ENCODE peak calls at places on chromosome 2, in seven cellular contexts. X, I, Z, P, A, M and Y are unnamed samples.

GRCh38 chr2:172513524-172513900 is 42.4 kb upstream of the PDK1 start:
- DNase-seq in X (no peak), Z (no peak), P (no peak), I (no peak), A (no peak), M (no peak), Y (no peak)

GRCh38 chr2:64661770-64662169 is 8.1 kb upstream of the SERTAD2 start:
- DNase-seq in P (no peak), Z (no peak), A (no peak), M (no peak), I (no peak), X (no peak), Y (no peak)

GRCh38 chr2:113103958-113104627 is 23.3 kb upstream of the IL1RN start:
- DNase-seq in A (no peak), I (no peak), Z (no peak), M (no peak), P (no peak), X (no peak), Y (no peak)

GRCh38 chr2:190179754-190180312 is 117.3 kb upstream of the MSTN start:
- DNase-seq in A (no peak), X (no peak), Z (no peak), I (no peak), M (no peak), P (no peak), Y (no peak)

GRCh38 chr2:236262238-236262637 is 2.0 kb downstream of the ASB18 start:
- DNase-seq in I (no peak), Z (no peak), A (no peak), P (no peak), X (no peak), M (no peak), Y (no peak)

GRCh38 chr2:65436825-65437221 is 4.4 kb upstream of the SPRED2 start:
- DNase-seq in Z (no peak), I (no peak), M (no peak), A (peak), X (no peak), P (no peak), Y (peak)

GRCh38 chr2:195486987-195487644 is 169.9 kb upstream of the SLC39A10 start:
- DNase-seq in A (no peak), X (peak), Z (peak), I (peak), M (no peak), P (no peak), Y (peak)

GRCh38 chr2:128457716-128458115 is 139.0 kb upstream of the HS6ST1 start:
- DNase-seq in M (no peak), A (no peak), X (no peak), P (no peak), Z (no peak), I (no peak), Y (no peak)

GRCh38 chr2:127157114-127157513 is 50.2 kb upstream of the BIN1 start:
- DNase-seq in A (no peak), Z (no peak), I (no peak), P (no peak), X (no peak), M (no peak), Y (no peak)

GRCh38 chr2:1993711-1994682 is 249.7 kb upstream of the PXDN start:
- DNase-seq in Z (no peak), I (no peak), P (no peak), X (no peak), A (no peak), M (no peak), Y (no peak)

GRCh38 chr2:109400102-109400501 is 213.7 kb downstream of the SEPTIN10 start:
- DNase-seq in Z (no peak), I (no peak), P (no peak), X (no peak), A (no peak), M (no peak), Y (no peak)

GRCh38 chr2:27102329-27102728 is 15.8 kb downstream of the KHK start:
- DNase-seq in X (no peak), M (no peak), I (no peak), Z (no peak), A (no peak), P (no peak), Y (no peak)

GRCh38 chr2:120390381-120391055 is 44.6 kb downstream of the INHBB start:
- DNase-seq in P (no peak), I (no peak), Z (no peak), M (no peak), X (no peak), A (no peak), Y (no peak)

GRCh38 chr2:240655931-240656886 is 26.5 kb downstream of the AQP12B start:
- DNase-seq in P (no peak), A (peak), X (peak), Z (no peak), M (no peak), I (no peak), Y (no peak)

GRCh38 chr2:241002275-241003046 is 4.0 kb downstream of the SNED1 start:
- DNase-seq in X (no peak), P (no peak), Z (no peak), M (no peak), I (no peak), A (no peak), Y (no peak)

GRCh38 chr2:229118336-229118735 is 152.8 kb downstream of the PID1 start:
- DNase-seq in Z (no peak), X (no peak), I (no peak), P (no peak), A (no peak), M (no peak), Y (no peak)

GRCh38 chr2:225002039-225002655 is 40.1 kb downstream of the DOCK10 start:
- DNase-seq in P (peak), Z (peak), X (peak), A (peak), M (peak), I (peak), Y (peak)

GRCh38 chr2:235055891-235056516 is 104.2 kb downstream of the SH3BP4 start:
- DNase-seq in I (peak), X (no peak), P (peak), Z (peak), A (no peak), M (no peak), Y (peak)

GRCh38 chr2:58483307-58483706 is 242.2 kb upstream of the FANCL start:
- DNase-seq in P (no peak), Z (no peak), A (no peak), X (no peak), M (no peak), I (no peak), Y (no peak)

GRCh38 chr2:227774011-227774624 is 28.4 kb downstream of the SCYGR8 start:
- DNase-seq in I (peak), X (no peak), P (peak), Z (peak), M (peak), A (no peak), Y (no peak)

GRCh38 chr2:48120759-48121242 is 214.5 kb upstream of the FBXO11 start:
- DNase-seq in M (no peak), A (no peak), P (no peak), Z (no peak), I (no peak), X (no peak), Y (peak)

GRCh38 chr2:166246901-166247300 is 119.1 kb upstream of the SCN1A start:
- DNase-seq in X (no peak), I (no peak), P (no peak), M (no peak), A (no peak), Z (no peak), Y (no peak)

GRCh38 chr2:20496477-20496876 is 49.6 kb downstream of the RHOB start:
- DNase-seq in Z (no peak), M (no peak), X (no peak), I (peak), A (no peak), P (no peak), Y (no peak)

GRCh38 chr2:223563462-223563861 is 38.7 kb downstream of the SCG2 start:
- DNase-seq in A (no peak), Z (peak), I (peak), X (peak), M (no peak), P (peak), Y (peak)

GRCh38 chr2:55861733-55862132 is 61.8 kb downstream of the EFEMP1 start:
- DNase-seq in Z (no peak), M (no peak), A (no peak), I (no peak), P (no peak), X (peak), Y (no peak)

GRCh38 chr2:77999376-77999775 is 477.2 kb upstream of the LRRTM4 start:
- DNase-seq in Z (no peak), A (no peak), P (no peak), I (no peak), X (no peak), M (no peak), Y (no peak)

GRCh38 chr2:77016481-77016880 is 505.7 kb downstream of the LRRTM4 start:
- DNase-seq in I (no peak), M (no peak), Z (no peak), P (no peak), A (no peak), X (no peak), Y (no peak)

GRCh38 chr2:205364261-205364660 is 318.0 kb upstream of the NRP2 start:
- DNase-seq in A (no peak), M (no peak), I (no peak), P (no peak), Z (peak), X (no peak), Y (no peak)

GRCh38 chr2:48912110-48912509 is 156.6 kb upstream of the LHCGR start:
- DNase-seq in Z (peak), X (no peak), A (no peak), I (no peak), P (no peak), M (no peak), Y (peak)

GRCh38 chr2:73174941-73175662 is 27.3 kb upstream of the NOTO start:
- DNase-seq in Z (no peak), A (no peak), M (no peak), P (no peak), I (no peak), X (no peak), Y (peak)

GRCh38 chr2:175363719-175364118 is 182.2 kb upstream of the ATP5MC3 start:
- DNase-seq in X (no peak), I (no peak), M (no peak), A (no peak), P (no peak), Z (no peak), Y (no peak)

GRCh38 chr2:86274265-86274917 is 63.0 kb downstream of the REEP1 start:
- DNase-seq in A (peak), P (no peak), Z (peak), X (peak), M (peak), I (peak), Y (no peak)

GRCh38 chr2:238135601-238136150 is 2.8 kb upstream of the KLHL30 start:
- DNase-seq in Z (no peak), P (no peak), M (no peak), A (no peak), I (no peak), X (no peak), Y (no peak)

GRCh38 chr2:238139141-238139840 is 823 bp downstream of the KLHL30 start:
- DNase-seq in P (no peak), Z (no peak), I (no peak), A (no peak), M (peak), X (no peak), Y (peak)

GRCh38 chr2:238137885-238138284 is 583 bp upstream of the KLHL30 start:
- DNase-seq in P (no peak), X (no peak), Z (no peak), A (no peak), I (no peak), M (no peak), Y (no peak)

GRCh38 chr2:238138331-238139102 is at the start of gene KLHL30:
- DNase-seq in M (no peak), A (no peak), Z (no peak), I (no peak), P (no peak), X (no peak), Y (no peak)

DNA sequence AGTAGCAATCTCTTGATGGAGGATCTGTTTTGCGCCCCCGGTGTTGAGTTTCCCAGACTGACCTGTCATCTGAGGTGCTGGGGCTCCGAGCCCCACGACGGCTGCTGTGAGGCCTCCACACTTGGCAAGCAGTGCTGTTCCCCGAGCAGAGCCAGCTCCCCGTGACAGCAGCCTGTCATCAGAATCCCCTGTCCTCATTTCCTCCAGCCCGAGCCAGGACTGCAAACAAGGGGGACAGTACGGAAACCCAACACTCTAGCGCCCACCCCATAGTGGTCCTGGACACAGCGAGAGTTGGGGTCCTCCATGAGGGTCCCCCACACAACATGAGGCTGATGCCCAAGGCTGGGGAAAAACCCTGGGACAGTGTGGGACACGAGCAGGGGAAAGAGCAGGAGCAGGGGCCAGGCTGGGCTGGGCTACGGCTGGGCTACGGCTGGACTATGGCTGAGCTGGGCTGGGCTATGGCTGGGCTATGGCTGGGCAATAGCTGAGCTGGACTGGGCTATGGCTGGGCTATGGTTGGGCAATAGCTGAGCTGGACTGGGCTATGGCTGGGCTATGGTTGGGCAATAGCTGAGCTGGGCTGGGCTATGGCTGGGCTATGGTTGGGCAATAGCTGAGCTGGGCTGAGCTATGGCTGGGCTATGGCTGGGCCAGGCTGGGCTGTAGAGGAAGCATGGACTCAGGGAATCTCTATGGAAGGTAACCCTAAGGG is 1.5 kb upstream of the KLHL30 start:
- DNase-seq in I (no peak), Z (peak), P (peak), M (no peak), A (no peak), X (peak), Y (no peak)
- TF ChIP-seq CEBPB in I (no peak), Z (peak), P (peak), M (peak), A (no peak), X (peak), Y (peak)

DNA sequence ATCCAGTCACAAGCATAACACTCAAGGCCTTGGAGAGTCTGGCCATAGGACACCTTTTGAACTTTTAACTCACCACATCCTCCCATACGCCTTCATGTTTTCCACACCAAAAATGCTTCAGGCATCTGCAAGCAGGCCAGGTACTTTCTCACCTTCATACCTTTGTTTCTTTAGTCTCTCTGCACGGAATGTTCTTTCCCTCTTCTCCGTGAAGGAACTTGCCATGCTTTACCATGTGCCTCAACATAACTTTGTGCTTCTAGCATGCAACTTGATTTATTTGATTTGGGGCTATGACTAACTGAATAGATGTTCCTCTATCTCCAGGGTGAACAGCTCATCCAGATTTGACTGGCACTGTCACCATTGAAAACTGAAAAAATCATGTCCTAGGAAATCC is 141.7 kb upstream of the ACVR2A start:
- DNase-seq in M (no peak), A (no peak), I (no peak), P (no peak), Z (no peak), X (no peak), Y (no peak)
- TF ChIP-seq CEBPB in M (no peak), A (no peak), I (no peak), P (no peak), Z (no peak), X (no peak), Y (no peak)

DNA sequence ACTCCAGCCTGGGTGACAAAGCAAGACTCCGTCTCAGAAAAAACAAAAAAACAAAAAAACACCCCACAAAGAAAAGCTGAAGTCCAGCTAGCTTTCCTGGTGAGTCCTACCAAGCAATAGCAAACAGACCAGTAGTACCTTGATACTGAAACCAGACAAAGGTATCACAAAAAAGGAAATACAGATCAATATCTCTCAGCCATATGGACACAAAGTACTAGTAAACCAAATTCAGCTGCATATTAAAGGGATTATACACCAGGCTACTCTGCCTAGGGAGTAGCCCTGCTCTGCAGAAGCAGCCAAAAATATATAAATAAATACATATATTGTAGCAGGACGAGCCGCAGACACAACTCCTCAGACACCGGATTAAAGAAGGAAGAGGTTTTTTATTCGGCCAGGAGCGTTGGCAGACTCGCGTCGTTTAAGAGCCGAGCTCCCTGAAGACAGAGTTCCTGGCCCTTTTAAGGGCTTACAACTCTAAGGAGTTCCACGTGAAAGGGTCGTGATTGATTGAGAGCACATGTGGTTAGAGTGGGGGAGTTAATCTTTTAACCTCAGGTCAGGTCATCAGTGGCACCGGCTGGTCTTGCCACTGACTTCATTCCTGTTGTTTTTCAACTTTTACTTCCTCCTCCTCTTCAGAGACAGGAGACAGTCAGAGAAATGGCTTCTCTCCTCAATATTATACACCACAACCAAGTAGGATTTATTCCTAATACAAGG is 38.4 kb upstream of the DTNB start:
- DNase-seq in X (no peak), I (no peak), A (peak), M (no peak), P (no peak), Z (no peak), Y (no peak)
- TF ChIP-seq CEBPB in X (no peak), I (no peak), A (no peak), M (no peak), P (no peak), Z (no peak), Y (no peak)

GRCh38 chr2:628651-629050 is 48.6 kb downstream of the TMEM18 start:
- DNase-seq in Z (peak), A (no peak), P (no peak), I (no peak), M (peak), X (no peak), Y (no peak)

GRCh38 chr2:627926-628560 is 49.2 kb downstream of the TMEM18 start:
- DNase-seq in M (peak), P (no peak), I (no peak), A (no peak), Z (no peak), X (no peak), Y (no peak)

GRCh38 chr2:625415-626135 is 51.6 kb downstream of the TMEM18 start:
- DNase-seq in Z (no peak), I (no peak), M (no peak), X (no peak), A (no peak), P (no peak), Y (no peak)

GRCh38 chr2:627340-627709 is 49.9 kb downstream of the TMEM18 start:
- DNase-seq in X (no peak), I (no peak), M (peak), Z (no peak), A (no peak), P (no peak), Y (no peak)

DNA sequence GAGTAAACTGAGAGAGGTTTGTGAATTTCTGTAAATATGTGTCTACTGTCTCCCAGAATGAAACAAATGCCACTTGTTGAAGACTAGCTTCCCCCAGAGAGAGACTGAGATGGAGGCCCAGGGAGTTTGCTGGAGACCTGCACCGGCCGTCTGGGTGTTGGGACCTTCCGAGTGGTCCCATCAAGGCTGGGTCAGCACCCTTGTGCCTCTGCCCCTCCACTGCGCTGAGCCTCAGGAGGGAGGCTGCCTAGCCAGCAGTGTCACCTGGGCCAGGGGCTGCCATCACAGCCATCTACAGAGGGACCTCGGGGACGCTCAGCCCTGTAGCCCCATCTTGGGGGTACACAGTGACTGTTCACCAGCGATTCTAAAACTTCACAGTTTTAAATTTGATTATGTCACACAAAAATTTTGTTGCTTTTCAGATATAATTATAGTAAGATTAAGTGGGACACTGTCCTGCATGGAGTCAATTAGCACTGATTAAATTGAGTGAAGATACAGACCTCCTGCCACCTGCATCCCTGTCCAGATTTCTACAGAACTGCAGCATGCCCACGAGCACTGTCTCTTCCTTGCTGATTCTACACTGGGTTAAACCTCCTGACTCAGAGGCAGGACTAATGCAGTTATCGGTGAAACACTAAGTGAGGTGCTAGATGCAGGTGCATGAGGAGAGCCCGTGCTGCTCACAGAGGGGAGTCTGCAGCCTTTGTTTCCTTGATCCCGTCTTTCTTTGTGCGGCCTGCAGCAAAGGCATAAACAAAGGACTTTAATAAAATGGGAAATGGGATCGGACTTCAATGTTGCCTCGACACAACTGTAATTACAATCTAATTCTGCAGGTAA is 50.5 kb downstream of the TMEM18 start:
- DNase-seq in A (no peak), M (peak), X (no peak), P (no peak), Z (no peak), I (no peak), Y (no peak)
- TF ChIP-seq CEBPB in A (no peak), M (no peak), X (no peak), P (no peak), Z (no peak), I (no peak), Y (no peak)